ENCODE peak calls at places on chromosomes 12 and 14, in six cellular contexts. V is head of caudate nucleus, S is hepatocyte, D is astrocyte of the cerebellum, G is nephron progenitor cell, P is HCT116. N is an unnamed sample.

GRCh38 chr12:48092606-48093005 is 13.3 kb downstream of the SENP1 start:
- DNase-seq in G (no peak), V (no peak), D (no peak), S (no peak), P (no peak), N (no peak)

GRCh38 chr14:100536721-100537700 is 50.2 kb downstream of the BEGAIN start:
- DNase-seq in D (no peak), S (no peak), G (peak), V (no peak), P (no peak), N (no peak)

GRCh38 chr12:117036046-117036445 is 63.2 kb downstream of the TESC start:
- DNase-seq in P (no peak), V (peak), S (no peak), D (no peak), G (no peak), N (no peak)

GRCh38 chr12:127435439-127435838 is 831.5 kb upstream of the TMEM132C start:
- DNase-seq in P (no peak), S (no peak), G (no peak), D (no peak), V (no peak), N (no peak)

GRCh38 chr14:48914921-48915320 is 671.3 kb downstream of the RPS29 start:
- DNase-seq in G (no peak), D (no peak), S (no peak), P (no peak), V (no peak), N (no peak)

GRCh38 chr12:49389092-49389703 is 21.9 kb downstream of the SPATS2 start:
- DNase-seq in V (no peak), S (peak), D (no peak), G (peak), P (no peak), N (no peak)

GRCh38 chr14:103393687-103394626 is 8.7 kb downstream of the MARK3 start:
- DNase-seq in G (no peak), D (peak), P (no peak), S (peak), V (no peak), N (no peak)

GRCh38 chr12:19398376-19399363 is 40.6 kb upstream of the AEBP2 start:
- DNase-seq in D (no peak), G (no peak), V (no peak), S (no peak), P (no peak), N (no peak)

GRCh38 chr12:104966677-104967076 is 8.6 kb upstream of the SLC41A2 start:
- DNase-seq in V (no peak), S (no peak), P (no peak), G (no peak), D (no peak), N (no peak)

GRCh38 chr14:103628684-103629502 is at the start of gene KLC1:
- DNase-seq in S (peak), D (no peak), G (peak), P (peak), V (peak), N (peak)

GRCh38 chr12:42648061-42648460 is 58.5 kb upstream of the PRICKLE1 start:
- DNase-seq in D (peak), P (no peak), G (no peak), V (no peak), S (no peak), N (no peak)

GRCh38 chr12:57389033-57389432 is 41.8 kb downstream of the R3HDM2 start:
- DNase-seq in P (peak), G (no peak), S (peak), V (no peak), D (peak), N (no peak)

GRCh38 chr12:80268924-80269749 is 169.8 kb downstream of the OTOGL start:
- DNase-seq in D (peak), P (peak), V (no peak), G (no peak), S (no peak), N (no peak)

GRCh38 chr14:54106802-54107377 is 150.3 kb upstream of the BMP4 start:
- DNase-seq in G (no peak), D (no peak), V (no peak), S (no peak), P (no peak), N (peak)

GRCh38 chr12:115078988-115079387 is 395.0 kb upstream of the TBX3 start:
- DNase-seq in G (peak), S (no peak), P (no peak), V (no peak), D (no peak), N (no peak)

GRCh38 chr14:105465209-105466031 is 9.2 kb upstream of the CRIP2 start:
- DNase-seq in V (no peak), P (no peak), G (no peak), S (no peak), D (no peak), N (no peak)

GRCh38 chr12:68480526-68480925 is 130.2 kb upstream of the RAP1B start:
- DNase-seq in S (no peak), D (no peak), G (no peak), P (no peak), V (no peak), N (no peak)

GRCh38 chr14:77203611-77204456 is 22.2 kb downstream of the TMEM63C start:
- DNase-seq in D (no peak), G (no peak), P (no peak), V (peak), S (peak), N (no peak)

GRCh38 chr12:20268121-20268732 is 100.1 kb upstream of the PDE3A start:
- DNase-seq in P (no peak), D (no peak), S (no peak), V (no peak), G (no peak), N (no peak)

GRCh38 chr14:75522224-75522764 is at the start of gene BATF:
- DNase-seq in S (no peak), G (no peak), P (no peak), V (peak), D (no peak), N (no peak)

GRCh38 chr12:19847294-19848059 is 408.2 kb downstream of the AEBP2 start:
- DNase-seq in V (no peak), G (no peak), D (peak), P (no peak), S (no peak), N (no peak)

GRCh38 chr14:83058068-83058467 is 1524.4 kb upstream of the SEL1L start:
- DNase-seq in S (no peak), D (no peak), P (no peak), G (no peak), V (no peak), N (no peak)

GRCh38 chr12:56118688-56119045 is 601 bp downstream of the ZC3H10 start:
- DNase-seq in V (no peak), P (no peak), G (no peak), S (no peak), D (no peak), N (no peak)

GRCh38 chr14:22994762-22995275 is 12.5 kb upstream of the AJUBA start:
- DNase-seq in G (peak), D (no peak), V (peak), P (no peak), S (peak), N (no peak)

GRCh38 chr14:87148655-87149054 is 844.3 kb downstream of the GALC start:
- DNase-seq in P (no peak), V (no peak), G (no peak), S (no peak), D (peak), N (no peak)

GRCh38 chr14:32366256-32366655 is 37.2 kb downstream of the AKAP6 start:
- DNase-seq in S (peak), V (peak), G (peak), D (peak), P (no peak), N (no peak)

GRCh38 chr14:51157012-51157411 is 62.1 kb upstream of the TRIM9 start:
- DNase-seq in G (no peak), V (no peak), P (peak), S (peak), D (no peak), N (no peak)

GRCh38 chr12:106601031-106601430 is 18.2 kb downstream of the RFX4 start:
- DNase-seq in P (no peak), D (no peak), V (no peak), G (peak), S (no peak), N (peak)

GRCh38 chr14:85414142-85414541 is 115.8 kb upstream of the FLRT2 start:
- DNase-seq in P (no peak), S (no peak), D (no peak), V (no peak), G (no peak), N (no peak)

N was measured in Calu3.